ENCODE peak calls at places on chromosomes 2 and 18, in four cellular contexts. One of them, this sample, is unnamed.

GRCh38 chr2:56892381-56892780 is 708.6 kb downstream of the CCDC85A start:
- DNase-seq in HTR-8/SVneo: no peak
- DNase-seq in NCI-H1436 treated with DMSO at 0.1 percent for 48 hours: no peak
- DNase-seq in A172: no peak
- DNase-seq in this sample: no peak

GRCh38 chr18:39799010-39799409 is 2156.0 kb upstream of the PIK3C3 start:
- DNase-seq in HTR-8/SVneo: no peak
- DNase-seq in NCI-H1436 treated with DMSO at 0.1 percent for 48 hours: no peak
- DNase-seq in A172: peak; percentile 23
- DNase-seq in this sample: no peak

GRCh38 chr2:230322561-230323384 is 4.2 kb upstream of the SP140L start:
- DNase-seq in HTR-8/SVneo: no peak
- DNase-seq in NCI-H1436 treated with DMSO at 0.1 percent for 48 hours: no peak
- DNase-seq in A172: no peak
- DNase-seq in this sample: no peak

GRCh38 chr18:50111398-50111797 is 83.5 kb downstream of the MYO5B start:
- DNase-seq in HTR-8/SVneo: no peak
- DNase-seq in NCI-H1436 treated with DMSO at 0.1 percent for 48 hours: no peak
- DNase-seq in A172: no peak
- DNase-seq in this sample: no peak

GRCh38 chr2:42234056-42234455 is 64.9 kb downstream of the EML4 start:
- DNase-seq in HTR-8/SVneo: peak; percentile 17
- DNase-seq in NCI-H1436 treated with DMSO at 0.1 percent for 48 hours: no peak
- DNase-seq in A172: no peak
- DNase-seq in this sample: no peak

GRCh38 chr2:46956981-46957531 is 41.5 kb upstream of the MCFD2 start:
- DNase-seq in HTR-8/SVneo: no peak
- DNase-seq in NCI-H1436 treated with DMSO at 0.1 percent for 48 hours: no peak
- DNase-seq in A172: no peak
- DNase-seq in this sample: no peak

GRCh38 chr2:64263315-64263714 is 119.1 kb upstream of the PELI1 start:
- DNase-seq in HTR-8/SVneo: no peak
- DNase-seq in NCI-H1436 treated with DMSO at 0.1 percent for 48 hours: no peak
- DNase-seq in A172: peak; percentile 66
- DNase-seq in this sample: no peak

GRCh38 chr2:226154610-226155009 is 645.0 kb downstream of the IRS1 start:
- DNase-seq in HTR-8/SVneo: no peak
- DNase-seq in NCI-H1436 treated with DMSO at 0.1 percent for 48 hours: no peak
- DNase-seq in A172: no peak
- DNase-seq in this sample: no peak

GRCh38 chr2:11669454-11670291 is at the start of gene NTSR2:
- DNase-seq in HTR-8/SVneo: no peak
- DNase-seq in NCI-H1436 treated with DMSO at 0.1 percent for 48 hours: no peak
- DNase-seq in A172: no peak
- DNase-seq in this sample: peak; percentile 87

GRCh38 chr18:46350598-46351172 is 246.5 kb downstream of the HAUS1 start:
- DNase-seq in HTR-8/SVneo: no peak
- DNase-seq in NCI-H1436 treated with DMSO at 0.1 percent for 48 hours: no peak
- DNase-seq in A172: no peak
- DNase-seq in this sample: no peak

GRCh38 chr2:133586978-133587377 is 18.7 kb upstream of the NCKAP5 start:
- DNase-seq in HTR-8/SVneo: no peak
- DNase-seq in NCI-H1436 treated with DMSO at 0.1 percent for 48 hours: no peak
- DNase-seq in A172: peak; percentile 31
- DNase-seq in this sample: no peak

GRCh38 chr2:221817052-221817451 is 244.9 kb upstream of the EPHA4 start:
- DNase-seq in HTR-8/SVneo: peak; percentile 9
- DNase-seq in NCI-H1436 treated with DMSO at 0.1 percent for 48 hours: no peak
- DNase-seq in A172: peak; percentile 65
- DNase-seq in this sample: no peak

GRCh38 chr18:54787098-54787497 is 41.2 kb upstream of the RAB27B start:
- DNase-seq in HTR-8/SVneo: no peak
- DNase-seq in NCI-H1436 treated with DMSO at 0.1 percent for 48 hours: no peak
- DNase-seq in A172: no peak
- DNase-seq in this sample: no peak

GRCh38 chr2:218063541-218064295 is 5.3 kb upstream of the RUFY4 start:
- DNase-seq in HTR-8/SVneo: no peak
- DNase-seq in NCI-H1436 treated with DMSO at 0.1 percent for 48 hours: no peak
- DNase-seq in A172: no peak
- DNase-seq in this sample: no peak

GRCh38 chr2:73984922-73985317 is 210 bp downstream of the TET3 start:
- DNase-seq in HTR-8/SVneo: no peak
- DNase-seq in NCI-H1436 treated with DMSO at 0.1 percent for 48 hours: no peak
- DNase-seq in A172: no peak
- DNase-seq in this sample: peak; percentile 83

GRCh38 chr2:162090109-162090508 is 16.1 kb upstream of the DPP4 start:
- DNase-seq in HTR-8/SVneo: no peak
- DNase-seq in NCI-H1436 treated with DMSO at 0.1 percent for 48 hours: no peak
- DNase-seq in A172: no peak
- DNase-seq in this sample: no peak

GRCh38 chr18:8779251-8779650 is 73.9 kb downstream of the MTCL1 start:
- DNase-seq in HTR-8/SVneo: no peak
- DNase-seq in NCI-H1436 treated with DMSO at 0.1 percent for 48 hours: no peak
- DNase-seq in A172: no peak
- DNase-seq in this sample: no peak

GRCh38 chr18:45480219-45481015 is 134.9 kb upstream of the SLC14A2 start:
- DNase-seq in HTR-8/SVneo: no peak
- DNase-seq in NCI-H1436 treated with DMSO at 0.1 percent for 48 hours: no peak
- DNase-seq in A172: no peak
- DNase-seq in this sample: no peak

GRCh38 chr2:73257021-73257420 is 22.9 kb downstream of the CCT7 start:
- DNase-seq in HTR-8/SVneo: no peak
- DNase-seq in NCI-H1436 treated with DMSO at 0.1 percent for 48 hours: no peak
- DNase-seq in A172: no peak
- DNase-seq in this sample: no peak

GRCh38 chr2:182862003-182862402 is 4.4 kb downstream of the FRZB start:
- DNase-seq in HTR-8/SVneo: no peak
- DNase-seq in NCI-H1436 treated with DMSO at 0.1 percent for 48 hours: no peak
- DNase-seq in A172: no peak
- DNase-seq in this sample: no peak

GRCh38 chr2:232389327-232389726 is 10.8 kb downstream of the ALPP start:
- DNase-seq in HTR-8/SVneo: peak; percentile 67
- DNase-seq in NCI-H1436 treated with DMSO at 0.1 percent for 48 hours: no peak
- DNase-seq in A172: peak; percentile 73
- DNase-seq in this sample: no peak

GRCh38 chr2:80068068-80068467 is 236.5 kb downstream of the LRRTM1 start:
- DNase-seq in HTR-8/SVneo: no peak
- DNase-seq in NCI-H1436 treated with DMSO at 0.1 percent for 48 hours: no peak
- DNase-seq in A172: no peak
- DNase-seq in this sample: no peak

GRCh38 chr2:151251012-151251411 is 10.7 kb downstream of the RBM43 start:
- DNase-seq in HTR-8/SVneo: no peak
- DNase-seq in NCI-H1436 treated with DMSO at 0.1 percent for 48 hours: no peak
- DNase-seq in A172: no peak
- DNase-seq in this sample: no peak

GRCh38 chr2:1747065-1747941 is 3.0 kb upstream of the PXDN start:
- DNase-seq in HTR-8/SVneo: no peak
- DNase-seq in NCI-H1436 treated with DMSO at 0.1 percent for 48 hours: no peak
- DNase-seq in A172: no peak
- DNase-seq in this sample: peak; percentile 34

GRCh38 chr2:209476367-209477191 is 52.7 kb downstream of the MAP2 start:
- DNase-seq in HTR-8/SVneo: no peak
- DNase-seq in NCI-H1436 treated with DMSO at 0.1 percent for 48 hours: no peak
- DNase-seq in A172: peak; percentile 57
- DNase-seq in this sample: no peak

GRCh38 chr2:77796397-77796796 is 274.2 kb upstream of the LRRTM4 start:
- DNase-seq in HTR-8/SVneo: no peak
- DNase-seq in NCI-H1436 treated with DMSO at 0.1 percent for 48 hours: no peak
- DNase-seq in A172: no peak
- DNase-seq in this sample: no peak

GRCh38 chr2:215767625-215768024 is 245.7 kb downstream of the MREG start:
- DNase-seq in HTR-8/SVneo: no peak
- DNase-seq in NCI-H1436 treated with DMSO at 0.1 percent for 48 hours: no peak
- DNase-seq in A172: no peak
- DNase-seq in this sample: no peak

GRCh38 chr2:138239902-138240595 is 261.5 kb upstream of the SPOPL start:
- DNase-seq in HTR-8/SVneo: no peak
- DNase-seq in NCI-H1436 treated with DMSO at 0.1 percent for 48 hours: no peak
- DNase-seq in A172: peak; percentile 13
- DNase-seq in this sample: no peak

GRCh38 chr2:42872736-42873135 is 80.4 kb upstream of the HAAO start:
- DNase-seq in HTR-8/SVneo: no peak
- DNase-seq in NCI-H1436 treated with DMSO at 0.1 percent for 48 hours: no peak
- DNase-seq in A172: no peak
- DNase-seq in this sample: no peak

GRCh38 chr2:9757430-9758287 is 85.6 kb upstream of the TAF1B start:
- DNase-seq in HTR-8/SVneo: no peak
- DNase-seq in NCI-H1436 treated with DMSO at 0.1 percent for 48 hours: no peak
- DNase-seq in A172: no peak
- DNase-seq in this sample: peak; percentile 66

GRCh38 chr2:24077535-24077877 is 1.4 kb upstream of the SF3B6 start:
- DNase-seq in HTR-8/SVneo: no peak
- DNase-seq in NCI-H1436 treated with DMSO at 0.1 percent for 48 hours: no peak
- DNase-seq in A172: no peak
- DNase-seq in this sample: no peak

GRCh38 chr2:25323612-25324189 is 18.0 kb downstream of the DNMT3A start:
- DNase-seq in HTR-8/SVneo: no peak
- DNase-seq in NCI-H1436 treated with DMSO at 0.1 percent for 48 hours: no peak
- DNase-seq in A172: no peak
- DNase-seq in this sample: no peak

GRCh38 chr2:96876811-96877437 is 7.0 kb upstream of the SEMA4C start:
- DNase-seq in HTR-8/SVneo: no peak
- DNase-seq in NCI-H1436 treated with DMSO at 0.1 percent for 48 hours: no peak
- DNase-seq in A172: no peak
- DNase-seq in this sample: no peak

GRCh38 chr2:38610851-38611801 is 8.4 kb upstream of the HNRNPLL start:
- DNase-seq in HTR-8/SVneo: no peak
- DNase-seq in NCI-H1436 treated with DMSO at 0.1 percent for 48 hours: no peak
- DNase-seq in A172: no peak
- DNase-seq in this sample: no peak

GRCh38 chr2:85770786-85771409 is 17.1 kb downstream of the ATOH8 start:
- DNase-seq in HTR-8/SVneo: no peak
- DNase-seq in NCI-H1436 treated with DMSO at 0.1 percent for 48 hours: no peak
- DNase-seq in A172: no peak
- DNase-seq in this sample: no peak

GRCh38 chr2:226772389-226773179 is 27.0 kb downstream of the IRS1 start:
- DNase-seq in HTR-8/SVneo: no peak
- DNase-seq in NCI-H1436 treated with DMSO at 0.1 percent for 48 hours: no peak
- DNase-seq in A172: peak; percentile 81
- DNase-seq in this sample: no peak

GRCh38 chr18:79875931-79876461 is 75.5 kb downstream of the SLC66A2 start:
- DNase-seq in HTR-8/SVneo: no peak
- DNase-seq in NCI-H1436 treated with DMSO at 0.1 percent for 48 hours: no peak
- DNase-seq in A172: no peak
- DNase-seq in this sample: peak; percentile 32

GRCh38 chr2:120625865-120626560 is 109.7 kb upstream of the GLI2 start:
- DNase-seq in HTR-8/SVneo: no peak
- DNase-seq in NCI-H1436 treated with DMSO at 0.1 percent for 48 hours: no peak
- DNase-seq in A172: peak; percentile 34
- DNase-seq in this sample: peak; percentile 29